ENCODE peak calls at places on chromosome 21, in four cellular contexts. E, N, M and X are unnamed samples.

GRCh38 chr21:23853796-23854379 is 1753.4 kb downstream of the MRPL39 start:
- DNase-seq in M (no peak), N (no peak), E (peak; percentile 10), X (no peak)

GRCh38 chr21:28337319-28337718 is 655.4 kb downstream of the LTN1 start:
- DNase-seq in E (peak; percentile 44), N (no peak), M (no peak), X (no peak)

GRCh38 chr21:38913120-38913975 is 107.6 kb downstream of the ETS2 start:
- DNase-seq in E (peak; percentile 76), M (peak; percentile 94), N (peak; percentile 72), X (no peak)

GRCh38 chr21:34807881-34808568 is 139.2 kb downstream of the CLIC6 start:
- DNase-seq in E (peak; percentile 94), N (no peak), M (no peak), X (peak; percentile 30)

GRCh38 chr21:29610960-29611359 is 312.2 kb downstream of the BACH1 start:
- DNase-seq in N (no peak), M (no peak), E (no peak), X (no peak)

GRCh38 chr21:29656504-29657227 is 283.1 kb downstream of the GRIK1 start:
- DNase-seq in E (peak; percentile 98), M (no peak), N (no peak), X (no peak)

GRCh38 chr21:39137248-39138186 is 45.7 kb downstream of the PSMG1 start:
- DNase-seq in E (peak; percentile 48), N (no peak), M (no peak), X (no peak)

GRCh38 chr21:26795866-26796329 is 49.3 kb downstream of the ADAMTS1 start:
- DNase-seq in N (peak; percentile 91), E (peak; percentile 87), M (no peak), X (no peak)

GRCh38 chr21:22355949-22356348 is 1357.7 kb downstream of the NCAM2 start:
- DNase-seq in M (no peak), N (no peak), E (no peak), X (no peak)

GRCh38 chr21:39676054-39676771 is 63.5 kb downstream of the B3GALT5 start:
- DNase-seq in M (no peak), E (peak; percentile 78), N (peak; percentile 41), X (no peak)

GRCh38 chr21:26966360-26966977 is 419 bp downstream of the ADAMTS5 start:
- DNase-seq in N (no peak), E (peak; percentile 19), M (no peak), X (no peak)

GRCh38 chr21:27693376-27693775 is 726.5 kb upstream of the ADAMTS5 start:
- DNase-seq in E (peak; percentile 41), M (no peak), N (no peak), X (no peak)

GRCh38 chr21:37230632-37231246 is 36.4 kb downstream of the VPS26C start:
- DNase-seq in E (no peak), N (no peak), M (no peak), X (no peak)

GRCh38 chr21:18354947-18355346 is 48.6 kb downstream of the TMPRSS15 start:
- DNase-seq in N (no peak), E (peak; percentile 10), M (no peak), X (no peak)

GRCh38 chr21:27505516-27505915 is 538.6 kb upstream of the ADAMTS5 start:
- DNase-seq in E (peak; percentile 79), N (no peak), M (no peak), X (no peak)

GRCh38 chr21:39400173-39400572 is 45.4 kb downstream of the LCA5L start:
- DNase-seq in E (no peak), M (no peak), N (no peak), X (no peak)

GRCh38 chr21:17195965-17196364 is 316.9 kb upstream of the CXADR start:
- DNase-seq in E (no peak), M (no peak), N (no peak), X (no peak)

GRCh38 chr21:29260461-29260860 is 38.3 kb upstream of the BACH1 start:
- DNase-seq in N (no peak), E (no peak), M (no peak), X (no peak)

GRCh38 chr21:38471766-38472165 is 26.5 kb downstream of the ERG start:
- DNase-seq in M (no peak), N (no peak), E (no peak), X (no peak)

GRCh38 chr21:39911286-39911685 is 44.0 kb downstream of the PCP4 start:
- DNase-seq in M (no peak), E (no peak), N (no peak), X (no peak)

GRCh38 chr21:15001773-15002647 is 62.8 kb downstream of the NRIP1 start:
- DNase-seq in M (no peak), N (no peak), E (no peak), X (no peak)

GRCh38 chr21:37827878-37828277 is 88.4 kb downstream of the KCNJ6 start:
- DNase-seq in N (no peak), E (no peak), M (no peak), X (no peak)

GRCh38 chr21:41121785-41122415 is 46.1 kb upstream of the BACE2 start:
- DNase-seq in E (peak; percentile 71), N (peak; percentile 84), M (peak; percentile 83), X (no peak)

GRCh38 chr21:37564924-37565529 is 198.5 kb downstream of the DYRK1A start:
- DNase-seq in N (no peak), M (no peak), E (peak; percentile 39), X (no peak)

GRCh38 chr21:26710155-26710554 is 135.1 kb downstream of the ADAMTS1 start:
- DNase-seq in N (no peak), E (no peak), M (no peak), X (no peak)

GRCh38 chr21:27831821-27832569 is 865.1 kb upstream of the ADAMTS5 start:
- DNase-seq in M (no peak), N (no peak), E (peak; percentile 14), X (no peak)

GRCh38 chr21:39660596-39660995 is 47.9 kb downstream of the B3GALT5 start:
- DNase-seq in N (peak; percentile 71), M (peak; percentile 53), E (peak; percentile 92), X (no peak)

GRCh38 chr21:16330340-16331319 is 600.8 kb downstream of the USP25 start:
- DNase-seq in M (no peak), N (peak; percentile 65), E (peak; percentile 71), X (no peak)

GRCh38 chr21:16072176-16072575 is 342.4 kb downstream of the USP25 start:
- DNase-seq in N (no peak), E (no peak), M (no peak), X (no peak)

GRCh38 chr21:17802568-17802967 is 16.6 kb downstream of the C21orf91 start:
- DNase-seq in E (peak; percentile 74), M (no peak), N (no peak), X (no peak)

GRCh38 chr21:37461494-37461893 is 94.9 kb downstream of the DYRK1A start:
- DNase-seq in N (no peak), E (no peak), M (no peak), X (no peak)

GRCh38 chr21:30168086-30168485 is 1.5 kb upstream of the CLDN17 start:
- DNase-seq in E (no peak), M (no peak), N (no peak), X (no peak)

GRCh38 chr21:26513212-26513611 is 59.9 kb downstream of the CYYR1 start:
- DNase-seq in N (no peak), E (peak; percentile 77), M (no peak), X (no peak)

GRCh38 chr21:38505654-38506523 is 7.6 kb upstream of the ERG start:
- DNase-seq in E (peak; percentile 70), N (peak; percentile 64), M (no peak), X (no peak)

GRCh38 chr21:17416139-17416538 is 96.7 kb upstream of the CXADR start:
- DNase-seq in E (peak; percentile 58), M (no peak), N (no peak), X (no peak)

GRCh38 chr21:37245151-37245550 is 22.0 kb downstream of the VPS26C start:
- DNase-seq in M (no peak), N (no peak), E (no peak), X (no peak)

GRCh38 chr21:16837319-16837718 is 675.5 kb upstream of the CXADR start:
- DNase-seq in N (no peak), E (peak; percentile 61), M (no peak), X (no peak)

GRCh38 chr21:38910390-38911008 is 104.8 kb downstream of the ETS2 start:
- DNase-seq in N (no peak), M (no peak), E (no peak), X (no peak)

DNA sequence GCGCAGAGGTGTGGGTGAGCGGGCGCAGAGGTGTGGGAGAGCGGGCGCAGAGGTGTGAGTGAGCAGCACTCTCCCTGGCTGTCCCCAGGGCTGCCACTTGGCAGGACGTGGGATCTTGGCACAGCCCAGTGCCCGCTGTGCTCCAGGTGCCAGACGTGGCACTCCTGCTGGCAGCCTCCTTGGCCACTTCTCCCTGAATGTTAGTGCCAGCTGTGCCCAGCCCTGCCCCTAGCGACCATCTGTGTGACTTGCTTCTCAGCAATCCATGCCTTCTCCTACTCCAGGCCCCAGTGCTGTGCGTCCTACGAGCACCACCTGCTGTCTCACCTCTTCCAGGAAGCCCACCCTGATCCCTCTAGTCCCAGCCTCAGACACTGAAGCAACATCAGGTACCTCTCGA is 30.5 kb downstream of the KRTAP10-1 start:
- DNase-seq in M (peak; percentile 92), E (no peak), N (peak; percentile 74), X (no peak)
- TF ChIP-seq CTCF in M (peak; percentile 47), E (no peak), N (peak; percentile 63), X (no peak)

GRCh38 chr21:9758141-9758540 is 763.2 kb upstream of the TPTE start:
- DNase-seq in E (no peak), N (no peak), M (no peak), X (no peak)
- H3K9me3 ChIP-seq in E (peaks cover 4% of the 10 kb centered on the region), N (no peaks in the 10 kb centered on the region), M (no peaks in the 10 kb centered on the region), X (peaks cover 24% of the 10 kb centered on the region)

DNA sequence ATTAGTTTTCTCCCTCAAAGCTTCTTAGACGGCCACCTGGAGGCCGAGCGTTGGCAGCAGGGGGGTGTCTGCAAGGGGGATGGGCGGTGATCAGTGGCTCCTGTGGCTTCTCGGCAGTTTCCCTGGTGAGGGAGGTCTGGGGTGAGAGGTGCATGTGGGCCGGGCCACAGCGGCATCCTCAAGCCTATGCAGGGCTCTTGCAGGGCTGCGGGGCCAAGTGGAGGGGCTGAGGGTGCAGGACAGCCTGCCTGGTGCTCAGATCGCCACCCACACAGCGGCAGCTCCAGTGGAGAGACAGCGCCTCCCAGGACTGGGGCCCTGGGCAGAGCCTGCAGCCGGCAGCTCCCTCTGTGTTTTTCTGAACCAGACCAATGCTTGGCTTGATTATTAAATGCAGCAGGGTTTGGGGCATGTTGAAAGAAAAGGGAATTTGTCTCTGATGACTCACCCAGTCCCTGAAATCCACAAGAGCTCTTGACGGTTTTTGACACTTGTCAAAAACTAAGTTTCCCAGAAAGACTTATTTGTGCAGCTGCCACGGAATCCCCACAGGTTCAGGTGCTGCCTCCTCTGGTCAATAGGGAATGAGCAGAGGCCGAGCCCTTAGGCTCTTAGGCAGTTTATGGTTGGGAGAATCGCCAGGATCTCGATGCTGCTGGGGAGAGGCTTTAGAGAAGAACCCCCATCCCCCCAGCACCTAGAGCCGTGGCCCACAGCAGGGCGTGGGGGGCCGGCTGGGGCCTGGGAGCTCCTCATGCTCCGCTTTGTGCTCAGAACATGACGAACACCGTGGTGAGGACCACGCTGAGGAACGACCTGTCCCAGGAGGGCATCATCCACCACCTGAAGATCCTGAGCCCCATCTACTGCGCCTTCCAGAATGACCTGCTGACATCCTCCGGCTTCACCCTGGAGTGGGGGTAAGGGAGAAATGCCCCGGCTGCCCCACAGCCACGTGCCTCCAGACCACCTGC is 54.7 kb downstream of the UMODL1 start:
- DNase-seq in M (peak; percentile 74), E (peak; percentile 63), N (no peak), X (no peak)
- TF ChIP-seq CTCF in M (peak; percentile 40), E (no peak), N (no peak), X (no peak)

GRCh38 chr21:25171438-25171837 is 435.8 kb downstream of the MRPL39 start:
- DNase-seq in M (no peak), N (no peak), E (peak; percentile 81), X (no peak)

GRCh38 chr21:25175938-25176337 is 431.3 kb downstream of the MRPL39 start:
- DNase-seq in M (no peak), N (no peak), E (no peak), X (no peak)

GRCh38 chr21:25179116-25179515 is 428.2 kb downstream of the MRPL39 start:
- DNase-seq in N (no peak), E (peak; percentile 86), M (no peak), X (no peak)

GRCh38 chr21:25176637-25177412 is 430.5 kb downstream of the MRPL39 start:
- DNase-seq in N (no peak), M (no peak), E (peak; percentile 78), X (no peak)
- H3K9me3 ChIP-seq in N (no peaks in the 10 kb centered on the region), M (no peaks in the 10 kb centered on the region), E (no peaks in the 10 kb centered on the region), X (no peaks in the 10 kb centered on the region)